ENCODE peak calls at places on chromosomes 1 and 21, in eight cellular contexts. G is fibroblast of mammary gland; X is fibroblast of gingiva; A is CD8-positive, alpha-beta T cell; T is left ventricle myocardium inferior; D is brain microvascular endothelial cell; V is iris pigment epithelial cell; C is GDM1. R is an unnamed sample.

GRCh38 chr1:162381383-162381782 is at the start of gene C1orf226:
- DNase-seq in X (no peak), A (no peak), C (no peak), T (no peak), G (no peak), D (no peak), V (no peak), R (no peak)

GRCh38 chr1:156577512-156577911 is 2.0 kb upstream of the TTC24 start:
- DNase-seq in G (no peak), T (no peak), X (no peak), D (no peak), V (no peak), A (no peak), C (no peak), R (no peak)

GRCh38 chr1:225299624-225300023 is 128.2 kb downstream of the LBR start:
- DNase-seq in V (peak; percentile 19), D (peak; percentile 2), X (no peak), A (no peak), C (no peak), T (no peak), G (peak; percentile 15), R (no peak)

GRCh38 chr1:201533836-201534235 is 5.1 kb upstream of the NAV1 start:
- DNase-seq in A (no peak), G (no peak), T (no peak), V (no peak), D (no peak), X (no peak), C (no peak), R (no peak)

GRCh38 chr1:36775716-36776115 is 258.6 kb downstream of the GRIK3 start:
- DNase-seq in T (no peak), G (no peak), A (no peak), X (no peak), D (no peak), C (no peak), V (no peak), R (no peak)

GRCh38 chr1:205545001-205545919 is 40.8 kb downstream of the CDK18 start:
- DNase-seq in G (no peak), X (no peak), C (no peak), D (no peak), T (no peak), A (no peak), V (no peak), R (no peak)

GRCh38 chr1:201184734-201185453 is 5.7 kb upstream of the IGFN1 start:
- DNase-seq in D (peak; percentile 82), T (no peak), V (peak; percentile 86), G (peak; percentile 92), A (no peak), X (peak; percentile 85), C (no peak), R (no peak)

GRCh38 chr1:216020743-216021345 is 402.4 kb downstream of the USH2A start:
- DNase-seq in D (no peak), T (no peak), C (no peak), X (no peak), V (no peak), G (no peak), A (no peak), R (no peak)

GRCh38 chr1:59697138-59697811 is 117.5 kb upstream of the HOOK1 start:
- DNase-seq in X (no peak), C (no peak), D (no peak), G (no peak), T (no peak), V (peak; percentile 58), A (no peak), R (peak; percentile 80)

GRCh38 chr1:77846966-77847365 is 41.5 kb upstream of the NEXN start:
- DNase-seq in D (no peak), V (no peak), G (peak; percentile 48), C (no peak), A (no peak), X (no peak), T (no peak), R (no peak)

GRCh38 chr1:112594208-112594876 is 24.6 kb downstream of the ST7L start:
- DNase-seq in G (no peak), D (no peak), X (no peak), V (peak; percentile 60), T (no peak), C (no peak), A (no peak), R (no peak)

GRCh38 chr1:160342520-160342919 is 530 bp downstream of the COPA start:
- DNase-seq in G (peak; percentile 15), X (no peak), V (peak; percentile 19), T (no peak), A (no peak), D (no peak), C (no peak), R (no peak)

GRCh38 chr1:18783705-18784522 is 75.5 kb downstream of the TAS1R2 start:
- DNase-seq in D (no peak), G (no peak), T (no peak), X (no peak), C (no peak), A (no peak), V (no peak), R (no peak)

GRCh38 chr1:202274611-202275010 is 67.1 kb downstream of the UBE2T start:
- DNase-seq in A (peak; percentile 45), T (no peak), D (peak; percentile 43), X (no peak), G (peak; percentile 44), V (peak; percentile 28), C (no peak), R (peak; percentile 5)

GRCh38 chr1:36768486-36769178 is 265.7 kb downstream of the GRIK3 start:
- DNase-seq in A (no peak), G (no peak), T (no peak), X (no peak), D (no peak), V (no peak), C (no peak), R (no peak)

GRCh38 chr1:209587778-209588177 is 4.3 kb downstream of the CAMK1G start:
- DNase-seq in C (no peak), X (no peak), V (no peak), A (no peak), T (no peak), G (no peak), D (no peak), R (no peak)

GRCh38 chr1:81706650-81707435 is 93.9 kb upstream of the ADGRL2 start:
- DNase-seq in X (peak; percentile 37), D (peak; percentile 21), V (peak; percentile 63), A (no peak), G (peak; percentile 85), T (no peak), C (no peak), R (no peak)

GRCh38 chr21:33116669-33117267 is 46.8 kb downstream of the OLIG1 start:
- DNase-seq in C (no peak), T (no peak), A (no peak), D (no peak), V (no peak), G (no peak), X (no peak), R (peak; percentile 32)

GRCh38 chr1:229108598-229109201 is 162.2 kb upstream of the RAB4A start:
- DNase-seq in X (no peak), V (no peak), C (no peak), A (no peak), T (no peak), D (no peak), G (no peak), R (no peak)

GRCh38 chr1:169784102-169784501 is 10.6 kb downstream of the METTL18 start:
- DNase-seq in X (no peak), T (no peak), D (no peak), V (peak; percentile 5), C (no peak), G (no peak), A (no peak), R (no peak)

GRCh38 chr1:65896721-65897120 is 104.0 kb downstream of the PDE4B start:
- DNase-seq in C (no peak), T (no peak), X (peak; percentile 6), G (no peak), V (no peak), D (peak; percentile 11), A (no peak), R (no peak)

GRCh38 chr21:35525443-35525842 is 476.3 kb upstream of the RUNX1 start:
- DNase-seq in A (no peak), X (no peak), G (peak; percentile 68), D (peak; percentile 5), V (no peak), T (no peak), C (no peak), R (no peak)

GRCh38 chr1:112054504-112054903 is 65.0 kb upstream of the KCND3 start:
- DNase-seq in D (no peak), A (no peak), G (no peak), V (no peak), X (no peak), T (no peak), C (no peak), R (no peak)

GRCh38 chr1:213231795-213232231 is 180.8 kb downstream of the RPS6KC1 start:
- DNase-seq in T (no peak), A (no peak), G (peak; percentile 53), D (peak; percentile 34), C (no peak), V (no peak), X (peak; percentile 27), R (no peak)

GRCh38 chr1:155044812-155045690 is 6.1 kb upstream of the ADAM15 start:
- DNase-seq in D (peak; percentile 72), G (peak; percentile 85), X (peak; percentile 79), V (peak; percentile 74), A (peak; percentile 42), T (peak; percentile 78), C (peak; percentile 81), R (peak; percentile 64)

GRCh38 chr1:56024155-56024554 is 555.2 kb downstream of the PLPP3 start:
- DNase-seq in V (no peak), T (no peak), C (no peak), D (no peak), G (no peak), A (no peak), X (no peak), R (no peak)

GRCh38 chr1:205519541-205520131 is 15.2 kb downstream of the CDK18 start:
- DNase-seq in C (no peak), D (no peak), V (no peak), X (no peak), T (peak; percentile 49), A (no peak), G (no peak), R (no peak)

GRCh38 chr1:26730695-26731094 is 34.9 kb downstream of the ARID1A start:
- DNase-seq in V (peak; percentile 67), D (peak; percentile 16), C (no peak), X (no peak), A (no peak), G (no peak), T (no peak), R (no peak)

GRCh38 chr1:47231314-47232186 is 475 bp downstream of the TAL1 start:
- DNase-seq in G (peak; percentile 35), C (peak; percentile 82), X (peak; percentile 11), A (no peak), T (no peak), D (peak; percentile 14), V (peak; percentile 53), R (peak; percentile 41)

GRCh38 chr1:201362906-201363305 is 14.6 kb downstream of the TNNT2 start:
- DNase-seq in G (no peak), V (no peak), A (no peak), X (no peak), D (no peak), T (peak; percentile 11), C (no peak), R (no peak)

GRCh38 chr1:237303929-237304328 is 261.9 kb downstream of the RYR2 start:
- DNase-seq in D (no peak), X (no peak), A (no peak), T (no peak), C (no peak), V (no peak), G (no peak), R (no peak)

GRCh38 chr1:174022080-174022975 is at the start of gene RC3H1:
- DNase-seq in C (peak; percentile 92), T (peak; percentile 93), D (peak; percentile 63), G (peak; percentile 72), A (peak; percentile 88), V (peak; percentile 80), X (peak; percentile 82), R (peak; percentile 92)

GRCh38 chr1:150876111-150876434 is 326 bp downstream of the ARNT start:
- DNase-seq in A (no peak), V (peak; percentile 67), T (no peak), X (peak; percentile 36), G (peak; percentile 56), D (peak; percentile 56), C (peak; percentile 52), R (no peak)

GRCh38 chr1:208010487-208011079 is 99.7 kb upstream of the CD34 start:
- DNase-seq in G (no peak), V (no peak), T (no peak), C (no peak), D (no peak), X (no peak), A (no peak), R (no peak)